ENCODE peak calls at places on chromosome 20, in ten cellular contexts. J is left lung; W is heart left ventricle; Q is fibroblast of mammary gland; L is breast epithelium; B is CD4-positive, alpha-beta memory T cell; M is HepG2; U is adrenal gland; C is left ventricle myocardium inferior; R is WERI-Rb-1. H is an unnamed sample.

GRCh38 chr20:59831901-59832240 is 101.6 kb downstream of the SYCP2 start:
- DNase-seq in Q (no peak), W (no peak), R (no peak), M (no peak), J (no peak), U (no peak), L (no peak), C (peak), B (no peak), H (no peak)

GRCh38 chr20:37856932-37857660 is 45.8 kb upstream of the VSTM2L start:
- DNase-seq in C (no peak), L (no peak), R (no peak), U (no peak), B (no peak), M (no peak), J (no peak), Q (peak), W (no peak), H (no peak)

GRCh38 chr20:20632644-20633043 is 79.8 kb downstream of the RALGAPA2 start:
- DNase-seq in B (no peak), W (no peak), U (no peak), J (no peak), R (no peak), Q (no peak), C (no peak), L (no peak), M (peak), H (no peak)

GRCh38 chr20:53279735-53280134 is 307.6 kb downstream of the TSHZ2 start:
- DNase-seq in M (no peak), U (no peak), C (no peak), R (no peak), J (no peak), W (no peak), Q (no peak), B (no peak), L (no peak), H (no peak)

GRCh38 chr20:15768370-15768741 is 804.9 kb downstream of the KIF16B start:
- DNase-seq in J (no peak), C (no peak), L (no peak), M (no peak), R (no peak), Q (no peak), B (no peak), W (no peak), U (no peak), H (no peak)

GRCh38 chr20:38304845-38305447 is 990 bp downstream of the BPI start:
- DNase-seq in B (no peak), C (no peak), J (peak), W (no peak), U (no peak), M (peak), Q (peak), R (peak), L (no peak), H (peak)

GRCh38 chr20:47178277-47178676 is 178.2 kb downstream of the ZMYND8 start:
- DNase-seq in B (no peak), J (no peak), R (no peak), L (no peak), C (no peak), W (no peak), Q (no peak), U (no peak), M (no peak), H (no peak)

GRCh38 chr20:32585011-32585518 is at the start of gene NOL4L:
- DNase-seq in C (peak), U (no peak), M (no peak), J (no peak), W (no peak), B (peak), Q (peak), L (no peak), R (peak), H (no peak)

GRCh38 chr20:35791823-35792222 is 20.0 kb downstream of the PHF20 start:
- DNase-seq in C (no peak), L (no peak), R (no peak), U (no peak), W (no peak), M (no peak), J (no peak), Q (peak), B (no peak), H (no peak)

GRCh38 chr20:46293084-46293483 is 15.2 kb downstream of the CDH22 start:
- DNase-seq in L (no peak), M (peak), W (no peak), Q (peak), B (no peak), R (no peak), U (no peak), C (no peak), J (no peak), H (peak)

GRCh38 chr20:63027425-63028389 is 20.9 kb upstream of the BHLHE23 start:
- DNase-seq in L (no peak), J (peak), U (no peak), C (peak), B (no peak), Q (no peak), W (peak), R (no peak), M (no peak), H (no peak)

GRCh38 chr20:14481863-14482262 is 144.5 kb upstream of the FLRT3 start:
- DNase-seq in B (no peak), U (no peak), J (no peak), W (no peak), C (no peak), Q (peak), M (no peak), L (no peak), R (no peak), H (no peak)

GRCh38 chr20:46221271-46221670 is 87.0 kb downstream of the CDH22 start:
- DNase-seq in B (no peak), W (no peak), M (no peak), C (no peak), R (peak), Q (no peak), U (no peak), L (no peak), J (no peak), H (peak)

GRCh38 chr20:63495771-63496403 is 3.0 kb downstream of the EEF1A2 start:
- DNase-seq in R (peak), C (peak), W (peak), L (no peak), Q (peak), M (peak), U (peak), B (peak), J (peak), H (peak)

GRCh38 chr20:49063279-49063678 is 17.2 kb downstream of the CSE1L start:
- DNase-seq in C (no peak), M (no peak), L (no peak), U (no peak), Q (no peak), W (no peak), R (no peak), B (no peak), J (no peak), H (no peak)

GRCh38 chr20:39986231-39986904 is 702.7 kb downstream of the MAFB start:
- DNase-seq in B (no peak), R (no peak), L (no peak), U (peak), J (peak), C (peak), W (peak), M (no peak), Q (peak), H (peak)

GRCh38 chr20:56722042-56722441 is 92.9 kb downstream of the TFAP2C start:
- DNase-seq in L (no peak), C (no peak), Q (no peak), W (no peak), U (peak), R (no peak), B (no peak), J (no peak), M (no peak), H (no peak)

GRCh38 chr20:4490595-4491280 is 231.0 kb upstream of the PRND start:
- DNase-seq in C (no peak), M (no peak), W (no peak), U (no peak), R (no peak), Q (peak), L (no peak), J (no peak), B (no peak), H (no peak)

GRCh38 chr20:63005862-63006564 is 751 bp downstream of the BHLHE23 start:
- DNase-seq in C (no peak), M (no peak), J (peak), W (no peak), L (no peak), B (no peak), R (no peak), U (no peak), Q (peak), H (no peak)

GRCh38 chr20:53364617-53365016 is 229.0 kb downstream of the ZNF217 start:
- DNase-seq in M (no peak), W (no peak), C (no peak), U (no peak), R (no peak), J (no peak), B (no peak), Q (no peak), L (no peak), H (no peak)

GRCh38 chr20:23356203-23356602 is 5.6 kb downstream of the NXT1 start:
- DNase-seq in R (peak), J (peak), L (no peak), W (no peak), U (no peak), M (no peak), B (no peak), C (no peak), Q (no peak), H (no peak)

GRCh38 chr20:64090165-64090564 is 6.0 kb upstream of the LKAAEAR1 start:
- DNase-seq in B (no peak), C (no peak), Q (no peak), J (peak), R (no peak), W (no peak), U (no peak), M (no peak), L (no peak), H (no peak)

GRCh38 chr20:21376631-21377030 is 20.7 kb downstream of the NKX2-4 start:
- DNase-seq in U (no peak), Q (no peak), M (no peak), B (no peak), L (no peak), J (no peak), R (no peak), W (no peak), C (no peak), H (no peak)

GRCh38 chr20:57130160-57130772 is 136.2 kb downstream of the BMP7 start:
- DNase-seq in W (no peak), R (no peak), C (no peak), J (no peak), L (no peak), M (peak), U (no peak), Q (no peak), B (no peak), H (no peak)

GRCh38 chr20:43194187-43194586 is 4.5 kb upstream of the PTPRT start:
- DNase-seq in L (no peak), J (peak), C (no peak), B (no peak), R (no peak), Q (no peak), W (no peak), M (no peak), U (no peak), H (no peak)

GRCh38 chr20:13443690-13444089 is 195.0 kb downstream of the TASP1 start:
- DNase-seq in R (peak), U (no peak), L (no peak), M (no peak), C (no peak), W (no peak), J (no peak), B (no peak), Q (no peak), H (peak)

GRCh38 chr20:12673352-12673751 is 335.4 kb upstream of the SPTLC3 start:
- DNase-seq in C (no peak), Q (no peak), R (no peak), J (no peak), W (no peak), B (no peak), L (no peak), U (no peak), M (no peak), H (no peak)

GRCh38 chr20:34627458-34627857 is 49.4 kb downstream of the PIGU start:
- DNase-seq in M (no peak), R (no peak), W (no peak), U (no peak), L (no peak), J (no peak), Q (no peak), C (no peak), B (no peak), H (peak)

GRCh38 chr20:36836591-36837329 is 39.2 kb upstream of the TLDC2 start:
- DNase-seq in J (peak), L (no peak), R (peak), U (peak), M (peak), W (peak), Q (peak), B (no peak), C (no peak), H (peak)

GRCh38 chr20:56624786-56625681 is 4.1 kb upstream of the TFAP2C start:
- DNase-seq in B (no peak), C (no peak), W (no peak), L (no peak), M (no peak), J (no peak), R (no peak), Q (no peak), U (no peak), H (no peak)

GRCh38 chr20:63269724-63270123 is 2.9 kb upstream of the ARFGAP1 start:
- DNase-seq in Q (no peak), J (no peak), C (no peak), U (no peak), R (no peak), B (no peak), W (no peak), L (no peak), M (no peak), H (no peak)

GRCh38 chr20:34560141-34560523 is 1.6 kb downstream of the MAP1LC3A start:
- DNase-seq in C (no peak), Q (no peak), L (no peak), M (no peak), U (no peak), J (no peak), R (no peak), B (peak), W (no peak), H (no peak)

GRCh38 chr20:381581-382290 is 1.2 kb downstream of the TRIB3 start:
- DNase-seq in C (peak), M (peak), R (peak), U (peak), L (peak), Q (peak), J (peak), W (peak), B (peak), H (peak)

GRCh38 chr20:57783956-57784837 is 74.4 kb upstream of the PMEPA1 start:
- DNase-seq in R (no peak), L (no peak), W (no peak), J (no peak), M (no peak), B (no peak), Q (no peak), U (no peak), C (no peak), H (no peak)

GRCh38 chr20:1393507-1393882 is 641 bp upstream of the FKBP1A start:
- DNase-seq in L (no peak), J (no peak), M (no peak), C (no peak), R (no peak), B (no peak), W (no peak), U (no peak), Q (no peak), H (no peak)

GRCh38 chr20:64065973-64066341 is 3.0 kb downstream of the TCEA2 start:
- DNase-seq in U (no peak), J (no peak), W (no peak), B (peak), M (no peak), C (no peak), L (no peak), Q (peak), R (no peak), H (peak)

GRCh38 chr20:38277691-38278090 is 17.2 kb upstream of the KIAA1755 start:
- DNase-seq in Q (no peak), C (no peak), M (no peak), W (no peak), J (no peak), L (no peak), U (no peak), R (peak), B (no peak), H (peak)

DNA sequence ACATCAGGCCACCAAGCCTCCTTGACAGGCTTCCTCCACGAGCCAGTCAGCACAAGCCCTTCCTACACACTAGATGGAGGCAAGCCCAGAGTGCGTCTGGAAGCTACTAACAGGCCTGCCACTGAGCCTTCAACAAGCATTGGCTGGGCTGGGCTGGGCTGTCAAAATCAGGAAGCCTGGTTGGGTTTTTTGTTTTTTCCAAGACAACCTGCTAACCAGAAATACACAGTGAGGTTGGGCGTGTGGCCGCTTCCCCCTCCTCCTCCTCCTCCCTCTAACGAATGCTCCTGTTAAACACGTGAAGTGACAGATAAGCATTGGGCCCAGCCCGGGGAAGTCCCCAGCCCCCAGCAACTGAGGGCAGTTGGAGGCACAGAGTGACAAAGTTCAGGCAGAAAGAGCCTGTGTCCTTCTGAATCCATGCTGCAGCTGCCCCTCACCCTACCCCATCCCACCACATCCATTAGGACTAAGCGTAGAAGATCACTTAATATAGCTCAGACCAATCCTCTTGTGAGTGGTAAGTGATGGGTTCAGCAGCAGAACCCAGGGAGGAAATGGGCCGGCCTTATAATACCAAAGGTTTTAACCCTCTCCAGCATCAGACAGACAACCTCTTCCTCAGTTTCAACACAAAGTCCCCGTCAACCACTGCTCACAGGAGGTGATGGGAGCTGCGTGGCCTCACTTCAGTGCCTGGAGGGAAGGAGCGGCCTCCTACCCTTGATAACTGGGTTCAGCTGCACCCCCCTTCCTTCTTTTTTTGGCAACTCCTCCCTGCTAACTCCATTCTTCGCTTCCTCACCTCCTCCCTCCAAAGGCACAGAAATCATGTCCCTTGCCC is 1.1 kb downstream of the NFATC2 start:
- DNase-seq in U (peak), J (no peak), M (peak), R (no peak), W (peak), Q (peak), L (peak), C (peak), B (peak), H (no peak)
- H3K4me3 ChIP-seq in U (no peak), J (peak), M (peak), R (no peak), W (peak), Q (no peak), L (peak), C (peak), B (peak), H (no peak)

GRCh38 chr20:6051505-6051904 is 2.4 kb downstream of the LRRN4 start:
- DNase-seq in J (no peak), B (no peak), R (no peak), L (no peak), C (no peak), Q (peak), U (no peak), M (peak), W (no peak), H (no peak)

GRCh38 chr20:6053064-6053775 is 640 bp downstream of the LRRN4 start:
- DNase-seq in J (no peak), C (no peak), L (no peak), M (no peak), U (no peak), W (no peak), R (no peak), B (no peak), Q (no peak), H (no peak)

GRCh38 chr20:6055161-6055783 is 1.4 kb upstream of the LRRN4 start:
- DNase-seq in L (no peak), W (no peak), B (no peak), U (no peak), R (no peak), J (no peak), M (no peak), C (no peak), Q (no peak), H (peak)

GRCh38 chr20:6055981-6056569 is 2.2 kb upstream of the LRRN4 start:
- DNase-seq in M (no peak), J (no peak), W (no peak), R (no peak), B (no peak), Q (no peak), C (no peak), L (no peak), U (no peak), H (peak)

GRCh38 chr20:6053776-6054688 is at the start of gene LRRN4:
- DNase-seq in B (no peak), Q (peak), L (no peak), J (no peak), C (no peak), U (no peak), W (no peak), M (peak), R (no peak), H (peak)
- H3K4me3 ChIP-seq in B (no peak), Q (no peak), L (no peak), J (no peak), C (no peak), U (no peak), W (no peak), M (peak), R (no peak), H (peak)

DNA sequence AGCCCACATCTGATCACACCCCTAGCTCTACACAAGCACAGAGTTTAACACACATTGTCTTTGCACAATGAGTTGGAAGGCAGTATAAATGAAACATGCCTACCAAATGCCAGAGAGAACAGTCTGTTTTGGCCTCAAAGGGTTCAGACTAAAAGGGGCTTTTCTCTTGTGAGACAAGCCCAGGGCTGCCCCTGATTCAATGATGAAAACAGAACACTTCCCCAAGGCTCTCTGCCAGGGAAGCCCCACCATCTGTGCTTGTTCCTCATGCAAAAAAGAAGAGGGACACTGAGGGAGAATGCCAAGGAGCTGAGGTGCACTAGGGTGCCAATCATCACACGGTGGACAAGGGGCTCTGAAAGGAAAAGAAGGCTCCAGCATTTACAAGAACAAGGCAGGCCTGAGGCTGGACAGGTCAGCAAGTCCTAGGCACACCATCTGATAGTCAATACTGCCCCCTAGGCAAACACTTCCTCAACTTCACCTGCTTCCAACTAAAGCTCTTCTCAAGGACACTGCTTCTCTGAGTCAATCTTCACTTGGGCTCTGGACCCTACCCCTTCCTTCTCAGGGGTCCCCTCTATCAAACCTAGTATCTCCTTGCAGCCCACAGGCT is 37.5 kb upstream of the SLC4A11 start:
- DNase-seq in M (peak), R (peak), L (no peak), W (no peak), J (no peak), C (no peak), U (peak), B (no peak), Q (peak), H (peak)
- H3K4me3 ChIP-seq in M (no peak), R (no peak), L (no peak), W (no peak), J (no peak), C (no peak), U (no peak), B (no peak), Q (no peak), H (no peak)

GRCh38 chr20:44750081-44750805 is 4.6 kb downstream of the KCNK15 start:
- DNase-seq in L (no peak), M (no peak), U (no peak), C (no peak), J (no peak), R (no peak), W (no peak), B (no peak), Q (no peak), H (no peak)
- H3K4me3 ChIP-seq in L (no peak), M (peak), U (no peak), C (peak), J (no peak), R (no peak), W (no peak), B (no peak), Q (no peak), H (no peak)

H was measured in SJCRH30.